ENCODE peak calls at places on chromosome X, in nine cellular contexts. One of them, this sample, is unnamed.

GRCh38 chrX:76148011-76148665 is 24.7 kb upstream of the PBDC1 start:
- DNase-seq in right atrium auricular region: no peak
- DNase-seq in lower lobe of right lung: no peak
- DNase-seq in dorsolateral prefrontal cortex: no peak
- DNase-seq in mammary epithelial cell: peak; percentile 53
- DNase-seq in cardiac muscle cell: no peak
- DNase-seq in psoas muscle: no peak
- DNase-seq in astrocyte: peak; percentile 39
- DNase-seq in GM23248: peak; percentile 55
- DNase-seq in this sample: no peak

GRCh38 chrX:2692221-2693122 is 1.4 kb downstream of the CD99 start:
- DNase-seq in right atrium auricular region: peak; percentile 78
- DNase-seq in lower lobe of right lung: peak; percentile 62
- DNase-seq in dorsolateral prefrontal cortex: no peak
- DNase-seq in mammary epithelial cell: no peak
- DNase-seq in cardiac muscle cell: peak; percentile 58
- DNase-seq in psoas muscle: peak; percentile 61
- DNase-seq in astrocyte: peak; percentile 78
- DNase-seq in GM23248: peak; percentile 70
- DNase-seq in this sample: no peak

GRCh38 chrX:64206556-64207162 is 1.2 kb upstream of the AMER1 start:
- DNase-seq in right atrium auricular region: no peak
- DNase-seq in lower lobe of right lung: peak; percentile 41
- DNase-seq in dorsolateral prefrontal cortex: no peak
- DNase-seq in mammary epithelial cell: peak; percentile 1
- DNase-seq in cardiac muscle cell: peak; percentile 51
- DNase-seq in psoas muscle: no peak
- DNase-seq in astrocyte: no peak
- DNase-seq in GM23248: peak; percentile 16
- DNase-seq in this sample: peak; percentile 33

GRCh38 chrX:24301806-24302205 is 12.1 kb downstream of the SUPT20HL2 start:
- DNase-seq in right atrium auricular region: no peak
- DNase-seq in lower lobe of right lung: no peak
- DNase-seq in dorsolateral prefrontal cortex: no peak
- DNase-seq in mammary epithelial cell: no peak
- DNase-seq in cardiac muscle cell: no peak
- DNase-seq in psoas muscle: no peak
- DNase-seq in astrocyte: no peak
- DNase-seq in GM23248: peak; percentile 50
- DNase-seq in this sample: no peak

GRCh38 chrX:123909498-123909897 is 49.6 kb downstream of the XIAP start:
- DNase-seq in right atrium auricular region: no peak
- DNase-seq in lower lobe of right lung: no peak
- DNase-seq in dorsolateral prefrontal cortex: no peak
- DNase-seq in mammary epithelial cell: no peak
- DNase-seq in cardiac muscle cell: no peak
- DNase-seq in psoas muscle: no peak
- DNase-seq in astrocyte: no peak
- DNase-seq in GM23248: no peak
- DNase-seq in this sample: peak; percentile 23

GRCh38 chrX:151697537-151697936 is 2.3 kb downstream of the PRRG3 start:
- DNase-seq in right atrium auricular region: no peak
- DNase-seq in lower lobe of right lung: no peak
- DNase-seq in dorsolateral prefrontal cortex: no peak
- DNase-seq in mammary epithelial cell: no peak
- DNase-seq in cardiac muscle cell: no peak
- DNase-seq in psoas muscle: no peak
- DNase-seq in astrocyte: peak; percentile 60
- DNase-seq in GM23248: peak; percentile 92
- DNase-seq in this sample: no peak

GRCh38 chrX:29824176-29824906 is 391.0 kb upstream of the MAGEB2 start:
- DNase-seq in right atrium auricular region: no peak
- DNase-seq in lower lobe of right lung: no peak
- DNase-seq in dorsolateral prefrontal cortex: no peak
- DNase-seq in mammary epithelial cell: no peak
- DNase-seq in cardiac muscle cell: no peak
- DNase-seq in psoas muscle: no peak
- DNase-seq in astrocyte: no peak
- DNase-seq in GM23248: no peak
- DNase-seq in this sample: no peak

GRCh38 chrX:74449937-74450330 is 28.6 kb downstream of the SLC16A2 start:
- DNase-seq in right atrium auricular region: no peak
- DNase-seq in lower lobe of right lung: no peak
- DNase-seq in dorsolateral prefrontal cortex: no peak
- DNase-seq in mammary epithelial cell: peak; percentile 83
- DNase-seq in cardiac muscle cell: no peak
- DNase-seq in psoas muscle: no peak
- DNase-seq in astrocyte: peak; percentile 70
- DNase-seq in GM23248: peak; percentile 81
- DNase-seq in this sample: no peak

GRCh38 chrX:143121471-143121870 is 95.7 kb downstream of the SPANXN4 start:
- DNase-seq in right atrium auricular region: no peak
- DNase-seq in lower lobe of right lung: no peak
- DNase-seq in dorsolateral prefrontal cortex: no peak
- DNase-seq in mammary epithelial cell: no peak
- DNase-seq in cardiac muscle cell: no peak
- DNase-seq in psoas muscle: no peak
- DNase-seq in astrocyte: no peak
- DNase-seq in GM23248: no peak
- DNase-seq in this sample: no peak

GRCh38 chrX:53094584-53094908 is 604 bp downstream of the KANTR start:
- DNase-seq in right atrium auricular region: no peak
- DNase-seq in lower lobe of right lung: no peak
- DNase-seq in dorsolateral prefrontal cortex: no peak
- DNase-seq in mammary epithelial cell: no peak
- DNase-seq in cardiac muscle cell: no peak
- DNase-seq in psoas muscle: no peak
- DNase-seq in astrocyte: no peak
- DNase-seq in GM23248: no peak
- DNase-seq in this sample: no peak

GRCh38 chrX:104359124-104359523 is 104.4 kb upstream of the ESX1 start:
- DNase-seq in right atrium auricular region: no peak
- DNase-seq in lower lobe of right lung: no peak
- DNase-seq in dorsolateral prefrontal cortex: no peak
- DNase-seq in mammary epithelial cell: no peak
- DNase-seq in cardiac muscle cell: no peak
- DNase-seq in psoas muscle: no peak
- DNase-seq in astrocyte: no peak
- DNase-seq in GM23248: no peak
- DNase-seq in this sample: no peak

GRCh38 chrX:41906515-41907165 is 16.7 kb downstream of the CASK start:
- DNase-seq in right atrium auricular region: no peak
- DNase-seq in lower lobe of right lung: no peak
- DNase-seq in dorsolateral prefrontal cortex: no peak
- DNase-seq in mammary epithelial cell: peak; percentile 74
- DNase-seq in cardiac muscle cell: no peak
- DNase-seq in psoas muscle: no peak
- DNase-seq in astrocyte: peak; percentile 56
- DNase-seq in GM23248: peak; percentile 10
- DNase-seq in this sample: no peak

GRCh38 chrX:70452143-70452733 is 7.6 kb downstream of the DLG3 start:
- DNase-seq in right atrium auricular region: no peak
- DNase-seq in lower lobe of right lung: peak; percentile 60
- DNase-seq in dorsolateral prefrontal cortex: no peak
- DNase-seq in mammary epithelial cell: no peak
- DNase-seq in cardiac muscle cell: peak; percentile 46
- DNase-seq in psoas muscle: peak; percentile 74
- DNase-seq in astrocyte: no peak
- DNase-seq in GM23248: peak; percentile 58
- DNase-seq in this sample: no peak

GRCh38 chrX:78514852-78515251 is 144.3 kb downstream of the RTL3 start:
- DNase-seq in right atrium auricular region: no peak
- DNase-seq in lower lobe of right lung: no peak
- DNase-seq in dorsolateral prefrontal cortex: no peak
- DNase-seq in mammary epithelial cell: peak; percentile 37
- DNase-seq in cardiac muscle cell: peak; percentile 56
- DNase-seq in psoas muscle: no peak
- DNase-seq in astrocyte: peak; percentile 4
- DNase-seq in GM23248: no peak
- DNase-seq in this sample: no peak

GRCh38 chrX:42540150-42540549 is 237.8 kb downstream of the PPP1R2C start:
- DNase-seq in right atrium auricular region: no peak
- DNase-seq in lower lobe of right lung: no peak
- DNase-seq in dorsolateral prefrontal cortex: no peak
- DNase-seq in mammary epithelial cell: no peak
- DNase-seq in cardiac muscle cell: no peak
- DNase-seq in psoas muscle: no peak
- DNase-seq in astrocyte: no peak
- DNase-seq in GM23248: no peak
- DNase-seq in this sample: no peak

GRCh38 chrX:66035667-66036066 is 4.2 kb downstream of the VSIG4 start:
- DNase-seq in right atrium auricular region: no peak
- DNase-seq in lower lobe of right lung: no peak
- DNase-seq in dorsolateral prefrontal cortex: no peak
- DNase-seq in mammary epithelial cell: no peak
- DNase-seq in cardiac muscle cell: no peak
- DNase-seq in psoas muscle: no peak
- DNase-seq in astrocyte: no peak
- DNase-seq in GM23248: no peak
- DNase-seq in this sample: no peak
- H3K27ac ChIP-seq in right atrium auricular region: no peak overlapping the region
- H3K27ac ChIP-seq in lower lobe of right lung: no peak overlapping the region
- H3K27ac ChIP-seq in dorsolateral prefrontal cortex: no peak overlapping the region
- H3K27ac ChIP-seq in mammary epithelial cell: no peak overlapping the region
- H3K27ac ChIP-seq in cardiac muscle cell: no peak overlapping the region
- H3K27ac ChIP-seq in psoas muscle: no peak overlapping the region
- H3K27ac ChIP-seq in astrocyte: no peak overlapping the region
- H3K27ac ChIP-seq in GM23248: no peak overlapping the region
- H3K27ac ChIP-seq in this sample: no peak overlapping the region

GRCh38 chrX:84501798-84502628 is at the start of gene HDX:
- DNase-seq in right atrium auricular region: peak; percentile 87
- DNase-seq in lower lobe of right lung: peak; percentile 90
- DNase-seq in dorsolateral prefrontal cortex: peak; percentile 79
- DNase-seq in mammary epithelial cell: peak; percentile 80
- DNase-seq in cardiac muscle cell: peak; percentile 84
- DNase-seq in psoas muscle: peak; percentile 88
- DNase-seq in astrocyte: peak; percentile 70
- DNase-seq in GM23248: peak; percentile 92
- DNase-seq in this sample: peak; percentile 54
- H3K4me3 ChIP-seq in right atrium auricular region: peak within 1 kb of the TSS; percentile 59
- H3K4me3 ChIP-seq in lower lobe of right lung: peak within 1 kb of the TSS; percentile 59
- H3K4me3 ChIP-seq in dorsolateral prefrontal cortex: peak within 1 kb of the TSS; percentile 58
- H3K4me3 ChIP-seq in mammary epithelial cell: peak within 1 kb of the TSS; percentile 65
- H3K4me3 ChIP-seq in cardiac muscle cell: peak within 1 kb of the TSS; percentile 50
- H3K4me3 ChIP-seq in psoas muscle: peak within 1 kb of the TSS; percentile 66
- H3K4me3 ChIP-seq in astrocyte: peak within 1 kb of the TSS; percentile 73
- H3K4me3 ChIP-seq in GM23248: peak within 1 kb of the TSS; percentile 94
- H3K4me3 ChIP-seq in this sample: peak within 1 kb of the TSS; percentile 79

GRCh38 chrX:140928739-140929138 is 73.7 kb upstream of the SPANXB1 start:
- DNase-seq in right atrium auricular region: no peak
- DNase-seq in lower lobe of right lung: no peak
- DNase-seq in dorsolateral prefrontal cortex: no peak
- DNase-seq in mammary epithelial cell: no peak
- DNase-seq in cardiac muscle cell: no peak
- DNase-seq in psoas muscle: no peak
- DNase-seq in astrocyte: no peak
- DNase-seq in GM23248: no peak
- DNase-seq in this sample: no peak

GRCh38 chrX:140933056-140933455 is 69.3 kb upstream of the SPANXB1 start:
- DNase-seq in right atrium auricular region: no peak
- DNase-seq in lower lobe of right lung: no peak
- DNase-seq in dorsolateral prefrontal cortex: no peak
- DNase-seq in mammary epithelial cell: no peak
- DNase-seq in cardiac muscle cell: no peak
- DNase-seq in psoas muscle: no peak
- DNase-seq in astrocyte: no peak
- DNase-seq in GM23248: no peak
- DNase-seq in this sample: no peak

DNA sequence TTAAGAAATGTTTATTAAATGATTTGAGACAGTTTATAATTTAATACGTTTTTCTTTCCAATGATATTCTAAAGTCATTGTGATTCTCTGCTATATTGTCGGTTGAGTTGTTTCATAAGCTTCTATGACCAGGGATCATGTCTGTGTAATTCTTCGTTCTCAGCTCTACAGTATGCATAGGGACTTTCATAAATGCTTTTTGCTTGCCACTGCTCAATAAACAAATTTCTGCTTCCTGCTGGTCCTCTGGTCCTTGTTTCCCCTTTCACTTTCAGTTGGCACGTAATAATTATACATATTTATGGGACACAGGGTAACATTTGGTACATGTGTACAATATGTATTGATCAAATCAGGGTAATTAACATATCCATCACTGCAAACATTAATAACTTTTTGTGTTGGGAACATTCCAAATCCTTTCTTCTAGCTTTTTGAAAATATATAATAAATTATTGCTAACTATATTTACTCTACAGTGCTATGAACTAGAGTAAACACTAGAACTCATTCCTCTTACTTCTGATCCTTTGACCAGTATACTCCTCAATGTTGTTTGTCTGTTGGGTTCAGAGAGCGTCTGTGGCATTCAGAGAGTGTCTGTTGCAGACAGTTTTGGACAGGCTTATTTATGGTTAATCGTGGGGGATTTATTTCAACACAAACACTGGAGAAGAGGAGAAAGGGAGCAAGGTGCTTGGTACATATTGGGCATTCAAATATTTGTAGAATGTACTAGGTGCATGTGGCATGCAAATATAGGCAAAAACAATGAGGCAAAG is 68.3 kb upstream of the SPANXB1 start:
- DNase-seq in right atrium auricular region: no peak
- DNase-seq in lower lobe of right lung: no peak
- DNase-seq in dorsolateral prefrontal cortex: no peak
- DNase-seq in mammary epithelial cell: no peak
- DNase-seq in cardiac muscle cell: no peak
- DNase-seq in psoas muscle: no peak
- DNase-seq in astrocyte: no peak
- DNase-seq in GM23248: no peak
- DNase-seq in this sample: no peak
- H3K27ac ChIP-seq in right atrium auricular region: no peak overlapping the region
- H3K27ac ChIP-seq in lower lobe of right lung: no peak overlapping the region
- H3K27ac ChIP-seq in dorsolateral prefrontal cortex: no peak overlapping the region
- H3K27ac ChIP-seq in mammary epithelial cell: no peak overlapping the region
- H3K27ac ChIP-seq in cardiac muscle cell: no peak overlapping the region
- H3K27ac ChIP-seq in psoas muscle: no peak overlapping the region
- H3K27ac ChIP-seq in astrocyte: no peak overlapping the region
- H3K27ac ChIP-seq in GM23248: no peak overlapping the region
- H3K27ac ChIP-seq in this sample: no peak overlapping the region

DNA sequence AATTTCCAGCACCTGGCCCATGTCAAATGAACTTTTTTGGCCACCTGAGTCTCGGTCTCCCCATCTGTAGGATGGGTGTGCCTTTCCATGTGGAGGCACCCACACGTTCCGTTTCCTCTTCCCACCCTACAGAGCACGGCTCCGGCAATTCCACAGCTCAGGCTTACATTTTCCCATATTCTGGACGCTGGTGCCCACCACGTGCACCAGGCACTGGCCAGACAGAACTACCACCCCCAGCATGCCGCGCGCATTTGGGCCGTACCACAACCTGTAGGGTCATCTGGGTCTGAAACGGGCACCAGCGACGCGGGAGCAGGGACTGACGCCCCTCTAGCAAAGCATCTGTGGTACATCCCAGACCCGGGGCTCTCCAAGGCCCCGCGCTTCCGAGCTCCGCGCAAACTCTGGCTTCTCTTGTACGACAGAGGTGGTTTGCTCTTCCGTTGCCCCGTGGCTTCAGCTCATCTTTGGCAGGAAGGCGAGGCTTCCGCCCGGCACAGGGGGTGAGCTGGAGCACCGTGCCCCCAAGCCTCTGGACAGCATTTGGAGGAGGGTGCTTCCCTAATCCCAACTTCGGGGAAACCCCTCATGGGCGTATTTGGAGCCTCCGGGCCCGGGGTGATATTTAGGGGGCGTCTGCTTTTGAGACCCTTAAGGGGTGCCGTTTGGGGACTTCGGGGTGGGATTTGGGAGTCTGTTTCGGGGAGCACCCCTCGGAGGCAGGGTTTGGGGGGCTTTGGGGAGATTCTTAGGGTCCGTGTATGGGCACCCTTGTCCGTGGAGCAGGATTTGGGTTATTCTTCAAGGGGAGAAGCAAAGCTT is 3.0 kb upstream of the UBA1 start:
- DNase-seq in right atrium auricular region: peak; percentile 89
- DNase-seq in lower lobe of right lung: peak; percentile 88
- DNase-seq in dorsolateral prefrontal cortex: peak; percentile 91
- DNase-seq in mammary epithelial cell: peak; percentile 88
- DNase-seq in cardiac muscle cell: peak; percentile 96
- DNase-seq in psoas muscle: peak; percentile 94
- DNase-seq in astrocyte: peak; percentile 87
- DNase-seq in GM23248: peak; percentile 91
- DNase-seq in this sample: peak; percentile 80
- H3K4me3 ChIP-seq in right atrium auricular region: peak overlapping the region; percentile 59
- H3K4me3 ChIP-seq in lower lobe of right lung: peak overlapping the region; percentile 65
- H3K4me3 ChIP-seq in dorsolateral prefrontal cortex: peak overlapping the region; percentile 61
- H3K4me3 ChIP-seq in mammary epithelial cell: peak overlapping the region; percentile 55
- H3K4me3 ChIP-seq in cardiac muscle cell: peak overlapping the region; percentile 37
- H3K4me3 ChIP-seq in psoas muscle: peak overlapping the region; percentile 81
- H3K4me3 ChIP-seq in astrocyte: peak overlapping the region; percentile 70
- H3K4me3 ChIP-seq in GM23248: peak overlapping the region; percentile 91
- H3K4me3 ChIP-seq in this sample: peak overlapping the region; percentile 66

This sample was measured in AG04450.